ENCODE peak calls at places on chromosomes 12 and 14, in nine cellular contexts. G is foreskin fibroblast; P is astrocyte of the cerebellum; S is heart left ventricle; R is DMS153; N is transverse colon; F is stimulated activated CD4-positive, alpha-beta T cell treated with anti-CD3 and anti-CD28 coated beads, Interleukin-1b, Interleukin-23, amount 100 ng/mL, for 24 hours; C is hippocampal formation; L is T-helper 22 cell. D is an unnamed sample.

GRCh38 chr14:94411638-94412037 is 23.2 kb upstream of the SERPINA1 start:
- DNase-seq in G (no peak), P (no peak), S (no peak), R (peak; percentile 67), N (peak; percentile 25), F (no peak), C (no peak), L (no peak), D (no peak)

GRCh38 chr12:48118491-48118890 is 673 bp upstream of the PFKM start:
- DNase-seq in G (peak; percentile 31), P (no peak), S (no peak), R (no peak), N (no peak), F (no peak), C (no peak), L (no peak), D (no peak)

GRCh38 chr12:14540801-14541462 is 26.8 kb downstream of the PLBD1 start:
- DNase-seq in G (no peak), P (no peak), S (no peak), R (no peak), N (no peak), F (no peak), C (no peak), L (no peak), D (no peak)

GRCh38 chr14:32896979-32897723 is 41.5 kb upstream of the NPAS3 start:
- DNase-seq in G (peak; percentile 55), P (peak; percentile 18), S (no peak), R (no peak), N (no peak), F (no peak), C (peak; percentile 9), L (no peak), D (peak; percentile 43)

GRCh38 chr12:42446761-42447160 is 120.8 kb downstream of the PPHLN1 start:
- DNase-seq in G (no peak), P (no peak), S (no peak), R (no peak), N (no peak), F (no peak), C (no peak), L (no peak), D (no peak)

GRCh38 chr12:97386133-97386581 is 76.4 kb upstream of the RMST start:
- DNase-seq in G (no peak), P (peak; percentile 91), S (no peak), R (no peak), N (no peak), F (no peak), C (peak; percentile 41), L (no peak), D (no peak)

GRCh38 chr12:21566223-21566906 is 38.3 kb downstream of the GYS2 start:
- DNase-seq in G (no peak), P (no peak), S (no peak), R (no peak), N (no peak), F (no peak), C (no peak), L (no peak), D (no peak)

GRCh38 chr14:81516941-81517797 is 16.5 kb downstream of the SEL1L start:
- DNase-seq in G (peak; percentile 32), P (no peak), S (no peak), R (no peak), N (peak; percentile 30), F (no peak), C (no peak), L (no peak), D (peak; percentile 52)

GRCh38 chr14:77243853-77244252 is 27.2 kb downstream of the NGB start:
- DNase-seq in G (no peak), P (no peak), S (no peak), R (no peak), N (no peak), F (no peak), C (no peak), L (no peak), D (no peak)

GRCh38 chr12:48712209-48712608 is 4.3 kb downstream of the CCNT1 start:
- DNase-seq in G (no peak), P (no peak), S (no peak), R (no peak), N (no peak), F (no peak), C (no peak), L (no peak), D (no peak)

GRCh38 chr12:88931598-88931997 is 351.3 kb upstream of the KITLG start:
- DNase-seq in G (no peak), P (no peak), S (no peak), R (no peak), N (no peak), F (no peak), C (no peak), L (no peak), D (no peak)

GRCh38 chr12:29961231-29961630 is 177.5 kb upstream of the TMTC1 start:
- DNase-seq in G (peak; percentile 64), P (no peak), S (no peak), R (no peak), N (no peak), F (no peak), C (no peak), L (no peak), D (no peak)

GRCh38 chr14:52948039-52948438 is 2.8 kb downstream of the FERMT2 start:
- DNase-seq in G (no peak), P (no peak), S (no peak), R (no peak), N (no peak), F (no peak), C (no peak), L (no peak), D (no peak)

GRCh38 chr14:24367506-24368214 is at the start of gene NFATC4:
- DNase-seq in G (peak; percentile 97), P (peak; percentile 82), S (peak; percentile 89), R (peak; percentile 90), N (peak; percentile 84), F (peak; percentile 5), C (no peak), L (no peak), D (peak; percentile 88)

GRCh38 chr14:74510211-74510931 is 16.8 kb downstream of the ISCA2 start:
- DNase-seq in G (peak; percentile 62), P (no peak), S (peak; percentile 18), R (no peak), N (no peak), F (no peak), C (no peak), L (no peak), D (no peak)

GRCh38 chr14:33686218-33686617 is 264.7 kb downstream of the EGLN3 start:
- DNase-seq in G (peak; percentile 89), P (no peak), S (no peak), R (no peak), N (no peak), F (no peak), C (no peak), L (no peak), D (no peak)

GRCh38 chr12:57868870-57869609 is 22.5 kb upstream of the CTDSP2 start:
- DNase-seq in G (peak; percentile 60), P (no peak), S (peak; percentile 64), R (peak; percentile 54), N (no peak), F (no peak), C (peak; percentile 40), L (no peak), D (peak; percentile 55)

GRCh38 chr14:91332448-91333059 is 85.1 kb downstream of the CCDC88C start:
- DNase-seq in G (no peak), P (no peak), S (no peak), R (no peak), N (peak; percentile 62), F (no peak), C (no peak), L (no peak), D (no peak)

GRCh38 chr14:24806061-24806678 is 172.2 kb upstream of the GZMB start:
- DNase-seq in G (peak; percentile 60), P (peak; percentile 34), S (peak; percentile 74), R (peak; percentile 36), N (peak; percentile 89), F (peak; percentile 34), C (peak; percentile 11), L (no peak), D (peak; percentile 60)

GRCh38 chr12:24820872-24821271 is 128.0 kb downstream of the BCAT1 start:
- DNase-seq in G (peak; percentile 20), P (peak; percentile 26), S (no peak), R (no peak), N (no peak), F (no peak), C (no peak), L (no peak), D (no peak)

GRCh38 chr14:104264495-104265265 is 126.3 kb downstream of the KIF26A start:
- DNase-seq in G (no peak), P (no peak), S (no peak), R (no peak), N (no peak), F (no peak), C (no peak), L (no peak), D (no peak)

GRCh38 chr12:95674088-95674595 is 116.4 kb downstream of the NTN4 start:
- DNase-seq in G (no peak), P (no peak), S (no peak), R (peak; percentile 89), N (no peak), F (no peak), C (no peak), L (no peak), D (peak; percentile 10)

GRCh38 chr14:97306785-97307246 is 509.6 kb downstream of the VRK1 start:
- DNase-seq in G (no peak), P (peak; percentile 64), S (no peak), R (no peak), N (no peak), F (no peak), C (no peak), L (no peak), D (no peak)

GRCh38 chr12:57460457-57461325 is 1.1 kb downstream of the GLI1 start:
- DNase-seq in G (no peak), P (no peak), S (peak; percentile 37), R (no peak), N (no peak), F (no peak), C (no peak), L (no peak), D (no peak)

GRCh38 chr12:57475271-57476161 is 4.2 kb downstream of the ARHGAP9 start:
- DNase-seq in G (peak; percentile 64), P (no peak), S (no peak), R (no peak), N (no peak), F (no peak), C (no peak), L (no peak), D (peak; percentile 19)

GRCh38 chr14:88005050-88005481 is at the start of gene GPR65:
- DNase-seq in G (no peak), P (no peak), S (no peak), R (no peak), N (no peak), F (no peak), C (no peak), L (peak; percentile 5), D (no peak)

GRCh38 chr12:105738036-105738435 is 400.7 kb downstream of the NUAK1 start:
- DNase-seq in G (peak; percentile 2), P (no peak), S (peak; percentile 68), R (no peak), N (no peak), F (no peak), C (no peak), L (no peak), D (no peak)

GRCh38 chr12:83010169-83010804 is 323.6 kb downstream of the TMTC2 start:
- DNase-seq in G (no peak), P (no peak), S (no peak), R (no peak), N (no peak), F (no peak), C (no peak), L (no peak), D (no peak)

GRCh38 chr14:31360919-31361662 is 59.3 kb downstream of the HEATR5A start:
- DNase-seq in G (peak; percentile 75), P (no peak), S (no peak), R (no peak), N (no peak), F (no peak), C (no peak), L (no peak), D (peak; percentile 33)

GRCh38 chr12:29895966-29896365 is 112.2 kb upstream of the TMTC1 start:
- DNase-seq in G (no peak), P (no peak), S (no peak), R (no peak), N (no peak), F (no peak), C (no peak), L (no peak), D (no peak)

GRCh38 chr12:124524231-124524925 is 43.0 kb downstream of the NCOR2 start:
- DNase-seq in G (peak; percentile 92), P (no peak), S (no peak), R (no peak), N (no peak), F (no peak), C (no peak), L (no peak), D (peak; percentile 89)

D was measured in myocyte.